ENCODE peak calls at places on chromosomes 11 and 22, in five cellular contexts. One of them, this sample, is unnamed.

GRCh38 chr11:5267033-5267563 is 2.6 kb downstream of the HBE1 start:
- DNase-seq in MM.1S: no peak
- DNase-seq in CD8-positive, alpha-beta T cell: no peak
- DNase-seq in body of pancreas: no peak
- DNase-seq in small intestine: no peak
- DNase-seq in this sample: no peak

GRCh38 chr22:19477321-19478085 is 1.5 kb downstream of the UFD1 start:
- DNase-seq in small intestine: peak; percentile 6
- DNase-seq in CD8-positive, alpha-beta T cell: no peak
- DNase-seq in body of pancreas: no peak
- DNase-seq in MM.1S: peak; percentile 8
- DNase-seq in this sample: peak; percentile 4

GRCh38 chr11:2076441-2076840 is 62.7 kb downstream of the IGF2 start:
- DNase-seq in body of pancreas: no peak
- DNase-seq in small intestine: no peak
- DNase-seq in MM.1S: no peak
- DNase-seq in CD8-positive, alpha-beta T cell: no peak
- DNase-seq in this sample: no peak

GRCh38 chr22:19478466-19479357 is at the start of gene UFD1:
- DNase-seq in MM.1S: peak; percentile 75
- DNase-seq in body of pancreas: peak; percentile 88
- DNase-seq in CD8-positive, alpha-beta T cell: peak; percentile 69
- DNase-seq in small intestine: peak; percentile 78
- DNase-seq in this sample: peak; percentile 77

GRCh38 chr11:776459-777287 is 614 bp downstream of the GATD1 start:
- DNase-seq in body of pancreas: peak; percentile 32
- DNase-seq in small intestine: peak; percentile 22
- DNase-seq in MM.1S: peak; percentile 41
- DNase-seq in CD8-positive, alpha-beta T cell: no peak
- DNase-seq in this sample: no peak

GRCh38 chr22:25488244-25489020 is 76.0 kb upstream of the GRK3 start:
- DNase-seq in body of pancreas: peak; percentile 86
- DNase-seq in MM.1S: no peak
- DNase-seq in small intestine: peak; percentile 58
- DNase-seq in CD8-positive, alpha-beta T cell: no peak
- DNase-seq in this sample: no peak

GRCh38 chr22:23829845-23830372 is 8.9 kb downstream of the DERL3 start:
- DNase-seq in CD8-positive, alpha-beta T cell: no peak
- DNase-seq in MM.1S: no peak
- DNase-seq in small intestine: no peak
- DNase-seq in body of pancreas: no peak
- DNase-seq in this sample: no peak

GRCh38 chr11:79030448-79030847 is 410.4 kb downstream of the TENM4 start:
- DNase-seq in MM.1S: no peak
- DNase-seq in body of pancreas: no peak
- DNase-seq in small intestine: no peak
- DNase-seq in CD8-positive, alpha-beta T cell: no peak
- DNase-seq in this sample: no peak

GRCh38 chr22:23875801-23876200 is 18.1 kb downstream of the SLC2A11 start:
- DNase-seq in body of pancreas: no peak
- DNase-seq in MM.1S: no peak
- DNase-seq in small intestine: no peak
- DNase-seq in CD8-positive, alpha-beta T cell: no peak
- DNase-seq in this sample: no peak

GRCh38 chr11:26549176-26549575 is 22.9 kb downstream of the MUC15 start:
- DNase-seq in small intestine: no peak
- DNase-seq in body of pancreas: no peak
- DNase-seq in MM.1S: no peak
- DNase-seq in CD8-positive, alpha-beta T cell: no peak
- DNase-seq in this sample: no peak

GRCh38 chr11:69232821-69233760 is 60.9 kb upstream of the MYEOV start:
- DNase-seq in body of pancreas: no peak
- DNase-seq in CD8-positive, alpha-beta T cell: no peak
- DNase-seq in small intestine: no peak
- DNase-seq in MM.1S: no peak
- DNase-seq in this sample: no peak

GRCh38 chr22:32202539-32203180 is 2.2 kb downstream of the RFPL2 start:
- DNase-seq in body of pancreas: peak; percentile 73
- DNase-seq in CD8-positive, alpha-beta T cell: no peak
- DNase-seq in MM.1S: peak; percentile 57
- DNase-seq in small intestine: peak; percentile 87
- DNase-seq in this sample: no peak

GRCh38 chr22:31738566-31738965 is 11.4 kb downstream of the PRR14L start:
- DNase-seq in CD8-positive, alpha-beta T cell: no peak
- DNase-seq in body of pancreas: no peak
- DNase-seq in MM.1S: no peak
- DNase-seq in small intestine: no peak
- DNase-seq in this sample: no peak

GRCh38 chr11:96464695-96465307 is 75.0 kb downstream of the JRKL start:
- DNase-seq in body of pancreas: no peak
- DNase-seq in MM.1S: peak; percentile 82
- DNase-seq in small intestine: peak; percentile 44
- DNase-seq in CD8-positive, alpha-beta T cell: no peak
- DNase-seq in this sample: no peak

GRCh38 chr11:82267186-82267585 is 466.5 kb downstream of the FAM181B start:
- DNase-seq in MM.1S: no peak
- DNase-seq in small intestine: no peak
- DNase-seq in body of pancreas: no peak
- DNase-seq in CD8-positive, alpha-beta T cell: no peak
- DNase-seq in this sample: no peak

GRCh38 chr11:122138759-122139594 is 23.0 kb upstream of the BLID start:
- DNase-seq in body of pancreas: no peak
- DNase-seq in CD8-positive, alpha-beta T cell: no peak
- DNase-seq in small intestine: no peak
- DNase-seq in MM.1S: no peak
- DNase-seq in this sample: no peak

GRCh38 chr11:123254357-123254756 is 59.3 kb upstream of the CLMP start:
- DNase-seq in CD8-positive, alpha-beta T cell: no peak
- DNase-seq in small intestine: no peak
- DNase-seq in body of pancreas: no peak
- DNase-seq in MM.1S: no peak
- DNase-seq in this sample: no peak

GRCh38 chr22:21612858-21613257 is 17.0 kb downstream of the YDJC start:
- DNase-seq in MM.1S: no peak
- DNase-seq in body of pancreas: no peak
- DNase-seq in small intestine: no peak
- DNase-seq in CD8-positive, alpha-beta T cell: no peak
- DNase-seq in this sample: no peak

GRCh38 chr11:15501566-15501965 is 386.8 kb downstream of the INSC start:
- DNase-seq in body of pancreas: no peak
- DNase-seq in small intestine: no peak
- DNase-seq in MM.1S: no peak
- DNase-seq in CD8-positive, alpha-beta T cell: no peak
- DNase-seq in this sample: no peak

GRCh38 chr22:24523873-24524272 is 28.7 kb downstream of the UPB1 start:
- DNase-seq in CD8-positive, alpha-beta T cell: no peak
- DNase-seq in small intestine: no peak
- DNase-seq in MM.1S: no peak
- DNase-seq in body of pancreas: no peak
- DNase-seq in this sample: no peak

GRCh38 chr11:8689726-8690255 is 7.2 kb downstream of the RPL27A start:
- DNase-seq in CD8-positive, alpha-beta T cell: no peak
- DNase-seq in body of pancreas: no peak
- DNase-seq in small intestine: no peak
- DNase-seq in MM.1S: no peak
- DNase-seq in this sample: no peak

GRCh38 chr22:41831828-41832552 is 915 bp upstream of the SREBF2 start:
- DNase-seq in MM.1S: peak; percentile 9
- DNase-seq in body of pancreas: no peak
- DNase-seq in small intestine: no peak
- DNase-seq in CD8-positive, alpha-beta T cell: no peak
- DNase-seq in this sample: no peak

GRCh38 chr11:64566042-64566914 is 24.7 kb upstream of the SLC22A12 start:
- DNase-seq in small intestine: peak; percentile 51
- DNase-seq in body of pancreas: peak; percentile 95
- DNase-seq in MM.1S: peak; percentile 56
- DNase-seq in CD8-positive, alpha-beta T cell: no peak
- DNase-seq in this sample: no peak

GRCh38 chr11:68181719-68182451 is 31.2 kb downstream of the KMT5B start:
- DNase-seq in body of pancreas: no peak
- DNase-seq in small intestine: no peak
- DNase-seq in MM.1S: no peak
- DNase-seq in CD8-positive, alpha-beta T cell: no peak
- DNase-seq in this sample: no peak

GRCh38 chr11:19093976-19094375 is 23.0 kb upstream of the ZDHHC13 start:
- DNase-seq in CD8-positive, alpha-beta T cell: no peak
- DNase-seq in small intestine: peak; percentile 10
- DNase-seq in body of pancreas: no peak
- DNase-seq in MM.1S: no peak
- DNase-seq in this sample: no peak

GRCh38 chr22:31243339-31244043 is 31.4 kb downstream of the LIMK2 start:
- DNase-seq in small intestine: no peak
- DNase-seq in body of pancreas: no peak
- DNase-seq in CD8-positive, alpha-beta T cell: no peak
- DNase-seq in MM.1S: no peak
- DNase-seq in this sample: no peak

GRCh38 chr11:290621-291231 is 1.8 kb downstream of the PGGHG start:
- DNase-seq in MM.1S: no peak
- DNase-seq in CD8-positive, alpha-beta T cell: no peak
- DNase-seq in small intestine: no peak
- DNase-seq in body of pancreas: peak; percentile 5
- DNase-seq in this sample: no peak

GRCh38 chr11:15123849-15124248 is 9.1 kb downstream of the INSC start:
- DNase-seq in body of pancreas: no peak
- DNase-seq in small intestine: no peak
- DNase-seq in CD8-positive, alpha-beta T cell: no peak
- DNase-seq in MM.1S: no peak
- DNase-seq in this sample: no peak

GRCh38 chr11:13052130-13052541 is 43.0 kb downstream of the RASSF10 start:
- DNase-seq in MM.1S: no peak
- DNase-seq in small intestine: peak; percentile 66
- DNase-seq in body of pancreas: peak; percentile 66
- DNase-seq in CD8-positive, alpha-beta T cell: no peak
- DNase-seq in this sample: no peak

GRCh38 chr22:36409911-36410756 is 22.4 kb upstream of the MYH9 start:
- DNase-seq in CD8-positive, alpha-beta T cell: peak; percentile 52
- DNase-seq in body of pancreas: peak; percentile 100
- DNase-seq in MM.1S: no peak
- DNase-seq in small intestine: peak; percentile 99
- DNase-seq in this sample: peak; percentile 86
- H3K4me1 ChIP-seq in CD8-positive, alpha-beta T cell: peaks cover 57% of the 10 kb centered on the region
- H3K4me1 ChIP-seq in body of pancreas: peaks cover 33% of the 10 kb centered on the region
- H3K4me1 ChIP-seq in MM.1S: peaks cover 18% of the 10 kb centered on the region
- H3K4me1 ChIP-seq in small intestine: peaks cover 3% of the 10 kb centered on the region
- H3K4me1 ChIP-seq in this sample: peaks cover 54% of the 10 kb centered on the region

GRCh38 chr22:50269573-50270301 is 443 bp downstream of the MAPK11 start:
- DNase-seq in MM.1S: no peak
- DNase-seq in body of pancreas: peak; percentile 43
- DNase-seq in CD8-positive, alpha-beta T cell: no peak
- DNase-seq in small intestine: no peak
- DNase-seq in this sample: no peak
- H3K4me3 ChIP-seq in MM.1S: peak overlapping the region; percentile 27
- H3K4me3 ChIP-seq in body of pancreas: no peak overlapping the region
- H3K4me3 ChIP-seq in CD8-positive, alpha-beta T cell: no peak overlapping the region
- H3K4me3 ChIP-seq in small intestine: peak overlapping the region; percentile 35
- H3K4me3 ChIP-seq in this sample: no peak overlapping the region

DNA sequence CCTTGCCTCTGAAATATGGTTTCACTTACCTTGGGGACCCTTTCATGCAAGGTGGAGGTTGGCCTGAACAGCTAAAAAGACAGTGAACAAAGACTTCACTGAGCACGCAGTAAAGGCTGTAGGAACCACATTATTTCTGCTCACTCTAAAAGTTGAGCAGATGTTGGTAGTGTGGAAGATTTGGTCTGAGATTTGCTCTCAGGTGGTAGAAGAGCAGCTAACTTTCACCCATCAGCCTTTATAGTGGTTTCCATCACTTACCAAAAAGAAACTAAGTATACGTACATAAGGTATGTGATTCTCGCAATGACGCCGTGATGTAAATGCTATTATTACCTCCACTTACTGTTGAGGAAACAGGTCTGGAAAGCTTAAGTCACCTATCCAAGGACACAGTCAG is 47.3 kb downstream of the PRR5L start:
- DNase-seq in small intestine: no peak
- DNase-seq in body of pancreas: no peak
- DNase-seq in CD8-positive, alpha-beta T cell: no peak
- DNase-seq in MM.1S: no peak
- DNase-seq in this sample: no peak
- H3K4me1 ChIP-seq in small intestine: no peaks in the 10 kb centered on the region
- H3K4me1 ChIP-seq in body of pancreas: peaks cover 13% of the 10 kb centered on the region
- H3K4me1 ChIP-seq in CD8-positive, alpha-beta T cell: no peaks in the 10 kb centered on the region
- H3K4me1 ChIP-seq in MM.1S: no peaks in the 10 kb centered on the region
- H3K4me1 ChIP-seq in this sample: no peaks in the 10 kb centered on the region

GRCh38 chr22:43996170-43996980 is 27.7 kb upstream of the PARVB start:
- DNase-seq in small intestine: peak; percentile 25
- DNase-seq in CD8-positive, alpha-beta T cell: peak; percentile 62
- DNase-seq in MM.1S: peak; percentile 50
- DNase-seq in body of pancreas: peak; percentile 32
- DNase-seq in this sample: peak; percentile 57
- H3K4me3 ChIP-seq in small intestine: no peak overlapping the region
- H3K4me3 ChIP-seq in CD8-positive, alpha-beta T cell: peak overlapping the region; percentile 67
- H3K4me3 ChIP-seq in MM.1S: peak overlapping the region; percentile 75
- H3K4me3 ChIP-seq in body of pancreas: no peak overlapping the region
- H3K4me3 ChIP-seq in this sample: peak overlapping the region; percentile 74

DNA sequence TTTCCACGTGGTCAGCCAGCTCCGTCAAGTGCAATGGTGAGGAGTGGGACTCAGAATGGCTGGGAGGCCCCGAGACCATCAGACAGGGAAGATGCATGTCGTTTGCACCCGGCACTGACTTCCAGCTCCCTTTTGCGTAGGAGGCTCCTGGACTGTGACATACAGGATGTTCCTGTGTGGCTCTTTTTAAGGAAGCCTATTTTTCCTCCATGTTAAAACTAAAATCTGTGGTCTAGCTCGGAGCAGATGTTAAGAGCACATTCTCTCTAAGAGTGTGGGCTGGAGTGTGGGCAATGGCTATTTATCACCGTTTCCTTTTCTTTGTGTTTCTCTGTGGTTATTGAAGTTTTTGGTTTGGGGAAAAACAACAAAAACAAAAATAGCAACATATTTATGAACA is 40.9 kb upstream of the AMPD3 start:
- DNase-seq in CD8-positive, alpha-beta T cell: no peak
- DNase-seq in small intestine: no peak
- DNase-seq in body of pancreas: no peak
- DNase-seq in MM.1S: peak; percentile 77
- DNase-seq in this sample: no peak
- H3K4me1 ChIP-seq in CD8-positive, alpha-beta T cell: peaks cover 25% of the 10 kb centered on the region
- H3K4me1 ChIP-seq in small intestine: no peaks in the 10 kb centered on the region
- H3K4me1 ChIP-seq in body of pancreas: no peaks in the 10 kb centered on the region
- H3K4me1 ChIP-seq in MM.1S: peaks cover 33% of the 10 kb centered on the region
- H3K4me1 ChIP-seq in this sample: peaks cover 23% of the 10 kb centered on the region

GRCh38 chr11:111176603-111177002 is 68.9 kb upstream of the POU2AF2 start:
- DNase-seq in MM.1S: peak; percentile 72
- DNase-seq in small intestine: no peak
- DNase-seq in CD8-positive, alpha-beta T cell: no peak
- DNase-seq in body of pancreas: no peak
- DNase-seq in this sample: no peak

GRCh38 chr11:111173221-111173620 is 72.3 kb upstream of the POU2AF2 start:
- DNase-seq in CD8-positive, alpha-beta T cell: no peak
- DNase-seq in body of pancreas: no peak
- DNase-seq in small intestine: no peak
- DNase-seq in MM.1S: no peak
- DNase-seq in this sample: no peak

GRCh38 chr11:111177037-111177988 is 68.2 kb upstream of the POU2AF2 start:
- DNase-seq in MM.1S: peak; percentile 67
- DNase-seq in small intestine: no peak
- DNase-seq in body of pancreas: no peak
- DNase-seq in CD8-positive, alpha-beta T cell: no peak
- DNase-seq in this sample: no peak
- H3K4me3 ChIP-seq in MM.1S: no peak overlapping the region
- H3K4me3 ChIP-seq in small intestine: no peak overlapping the region
- H3K4me3 ChIP-seq in body of pancreas: no peak overlapping the region
- H3K4me3 ChIP-seq in CD8-positive, alpha-beta T cell: no peak overlapping the region
- H3K4me3 ChIP-seq in this sample: no peak overlapping the region

GRCh38 chr11:128727320-128727719 is 33.4 kb downstream of the FLI1 start:
- DNase-seq in body of pancreas: no peak
- DNase-seq in MM.1S: no peak
- DNase-seq in small intestine: no peak
- DNase-seq in CD8-positive, alpha-beta T cell: no peak
- DNase-seq in this sample: no peak
- H3K4me1 ChIP-seq in body of pancreas: peaks cover 17% of the 10 kb centered on the region
- H3K4me1 ChIP-seq in MM.1S: peaks cover 92% of the 10 kb centered on the region
- H3K4me1 ChIP-seq in small intestine: no peaks in the 10 kb centered on the region
- H3K4me1 ChIP-seq in CD8-positive, alpha-beta T cell: peaks cover 99% of the 10 kb centered on the region
- H3K4me1 ChIP-seq in this sample: peaks cover 99% of the 10 kb centered on the region